ENCODE peak calls at places on chromosomes 3 and 15, in six cellular contexts. B, T, C, F, E and L are unnamed samples.

GRCh38 chr3:190424478-190425439 is 24.9 kb downstream of the TMEM207 start:
- DNase-seq in B (peak; percentile 43), T (peak; percentile 38), C (peak; percentile 77), F (peak; percentile 36), E (peak; percentile 20), L (peak; percentile 78)

GRCh38 chr3:62392893-62393292 is 19.5 kb upstream of the FEZF2 start:
- DNase-seq in B (no peak), T (no peak), C (no peak), F (no peak), E (no peak), L (no peak)

GRCh38 chr15:68767833-68768232 is 52.9 kb downstream of the ANP32A start:
- DNase-seq in B (no peak), T (no peak), C (no peak), F (no peak), E (no peak), L (no peak)

GRCh38 chr3:78165876-78166275 is 1126.0 kb downstream of the ROBO2 start:
- DNase-seq in B (no peak), T (peak; percentile 8), C (no peak), F (no peak), E (no peak), L (no peak)

GRCh38 chr3:191774485-191774884 is 313.5 kb downstream of the PYDC2 start:
- DNase-seq in B (no peak), T (no peak), C (no peak), F (no peak), E (no peak), L (peak; percentile 87)

GRCh38 chr15:63251701-63252100 is 25.7 kb upstream of the APH1B start:
- DNase-seq in B (no peak), T (no peak), C (no peak), F (no peak), E (no peak), L (no peak)

GRCh38 chr3:124478834-124479233 is 251.4 kb upstream of the UMPS start:
- DNase-seq in B (no peak), T (no peak), C (no peak), F (no peak), E (no peak), L (no peak)

GRCh38 chr3:79473993-79474392 is 293.8 kb downstream of the ROBO1 start:
- DNase-seq in B (no peak), T (no peak), C (no peak), F (no peak), E (no peak), L (no peak)

GRCh38 chr3:149881879-149882278 is 68.9 kb downstream of the RNF13 start:
- DNase-seq in B (no peak), T (no peak), C (no peak), F (no peak), E (no peak), L (no peak)

GRCh38 chr3:54345976-54346375 is 223.6 kb downstream of the CACNA2D3 start:
- DNase-seq in B (no peak), T (no peak), C (no peak), F (no peak), E (no peak), L (no peak)

GRCh38 chr3:122101646-122102045 is 46.5 kb downstream of the CD86 start:
- DNase-seq in B (no peak), T (peak; percentile 11), C (peak; percentile 56), F (no peak), E (peak; percentile 92), L (peak; percentile 65)

GRCh38 chr3:146152841-146153240 is 8.1 kb downstream of the PLOD2 start:
- DNase-seq in B (no peak), T (no peak), C (peak; percentile 67), F (no peak), E (no peak), L (no peak)

GRCh38 chr3:42013652-42014442 is 51.9 kb upstream of the ULK4 start:
- DNase-seq in B (no peak), T (peak; percentile 82), C (no peak), F (peak; percentile 96), E (no peak), L (no peak)

GRCh38 chr3:118793176-118793575 is 241.5 kb downstream of the IGSF11 start:
- DNase-seq in B (no peak), T (no peak), C (no peak), F (no peak), E (no peak), L (no peak)

GRCh38 chr3:187064210-187065115 is 74.8 kb downstream of the RPL39L start:
- DNase-seq in B (no peak), T (peak; percentile 37), C (peak; percentile 65), F (no peak), E (no peak), L (no peak)

GRCh38 chr3:132593950-132594328 is 3.1 kb upstream of the ACKR4 start:
- DNase-seq in B (no peak), T (no peak), C (no peak), F (no peak), E (no peak), L (no peak)

GRCh38 chr3:88809993-88810392 is 297.4 kb upstream of the EPHA3 start:
- DNase-seq in B (no peak), T (no peak), C (no peak), F (no peak), E (no peak), L (no peak)

GRCh38 chr3:141049681-141050080 is 1.5 kb upstream of the SPSB4 start:
- DNase-seq in B (no peak), T (peak; percentile 56), C (no peak), F (peak; percentile 20), E (no peak), L (no peak)

GRCh38 chr3:23751485-23751811 is 54.3 kb upstream of the UBE2E1 start:
- DNase-seq in B (peak; percentile 34), T (no peak), C (no peak), F (no peak), E (no peak), L (no peak)

GRCh38 chr3:10935846-10936631 is 56.5 kb upstream of the SLC6A1 start:
- DNase-seq in B (no peak), T (no peak), C (no peak), F (no peak), E (no peak), L (no peak)

GRCh38 chr3:153176197-153176596 is 14.2 kb downstream of the RAP2B start:
- DNase-seq in B (no peak), T (no peak), C (no peak), F (no peak), E (no peak), L (no peak)

GRCh38 chr3:20769430-20769829 is 583.4 kb upstream of the SGO1 start:
- DNase-seq in B (no peak), T (no peak), C (no peak), F (no peak), E (no peak), L (no peak)

GRCh38 chr3:31695280-31696008 is 162.7 kb downstream of the STT3B start:
- DNase-seq in B (no peak), T (no peak), C (no peak), F (peak; percentile 22), E (no peak), L (no peak)

GRCh38 chr15:75661041-75661778 is 13.5 kb downstream of the SNX33 start:
- DNase-seq in B (peak; percentile 36), T (no peak), C (peak; percentile 45), F (no peak), E (no peak), L (no peak)

GRCh38 chr3:36695769-36696137 is 68.6 kb downstream of the DCLK3 start:
- DNase-seq in B (no peak), T (no peak), C (no peak), F (no peak), E (no peak), L (no peak)

GRCh38 chr3:52440671-52441070 is 4.2 kb downstream of the SEMA3G start:
- DNase-seq in B (no peak), T (no peak), C (no peak), F (no peak), E (no peak), L (no peak)

GRCh38 chr15:40349163-40349562 is 1.7 kb upstream of the PHGR1 start:
- DNase-seq in B (no peak), T (no peak), C (peak; percentile 74), F (no peak), E (no peak), L (no peak)

GRCh38 chr3:10026084-10026890 is at the start of gene FANCD2:
- DNase-seq in B (peak; percentile 53), T (peak; percentile 88), C (peak; percentile 72), F (peak; percentile 88), E (peak; percentile 60), L (peak; percentile 73)

GRCh38 chr3:49120096-49120437 is 556 bp downstream of the USP19 start:
- DNase-seq in B (no peak), T (no peak), C (no peak), F (no peak), E (no peak), L (no peak)

GRCh38 chr3:194313642-194314430 is 37.3 kb downstream of the CPN2 start:
- DNase-seq in B (no peak), T (peak; percentile 67), C (no peak), F (no peak), E (no peak), L (no peak)

GRCh38 chr3:113312416-113312815 is 101.1 kb downstream of the BOC start:
- DNase-seq in B (no peak), T (no peak), C (no peak), F (no peak), E (no peak), L (no peak)

DNA sequence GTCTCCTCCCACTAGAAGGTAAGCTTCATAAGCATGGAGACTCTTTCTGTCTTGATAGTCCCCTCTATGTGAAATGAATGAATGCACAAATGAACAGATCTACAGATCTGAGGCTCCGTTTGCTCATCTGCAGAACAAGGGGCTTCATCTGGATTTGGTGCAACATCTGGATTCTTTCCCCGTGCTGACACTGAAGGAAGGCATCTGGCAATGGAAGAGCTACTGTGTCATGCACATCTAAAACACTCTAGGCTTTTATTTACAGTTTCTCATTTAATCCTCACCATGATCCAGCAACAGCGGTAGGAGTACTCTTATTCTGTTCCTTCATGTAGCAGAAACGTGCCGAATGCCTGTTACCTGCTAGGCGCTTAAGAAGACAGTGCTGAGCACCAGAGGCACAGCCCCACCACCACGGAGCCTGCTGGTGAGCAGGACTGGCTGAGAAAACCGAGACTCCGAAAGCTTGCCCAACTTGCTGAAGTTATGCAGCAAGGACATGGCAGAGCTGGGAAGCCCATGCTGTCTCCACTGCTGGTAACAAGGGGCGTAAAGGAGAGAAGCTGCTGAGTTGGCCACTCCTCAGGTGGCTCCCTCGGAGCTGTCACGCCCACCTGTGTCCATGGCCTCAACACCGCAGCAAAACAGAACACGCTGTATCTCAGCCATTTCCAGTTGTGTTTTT is 31.1 kb downstream of the LSM3 start:
- DNase-seq in B (no peak), T (no peak), C (no peak), F (no peak), E (no peak), L (no peak)
- H3K27ac ChIP-seq in B (no peak overlapping the region), T (peak overlapping the region; percentile 82), C (no peak overlapping the region), F (no peak overlapping the region), E (no peak overlapping the region), L (no peak overlapping the region)

GRCh38 chr3:104635872-104636580 is 730.7 kb upstream of the ALCAM start:
- DNase-seq in B (no peak), T (no peak), C (no peak), F (no peak), E (no peak), L (no peak)
- TF ChIP-seq YY1 in B (no peak), T (no peak), C (no peak), F (no peak), E (no peak), L (no peak)

GRCh38 chr3:105829879-105830622 is 38.8 kb downstream of the CBLB start:
- DNase-seq in B (no peak), T (no peak), C (no peak), F (no peak), E (no peak), L (no peak)
- H3K27ac ChIP-seq in B (no peak overlapping the region), T (no peak overlapping the region), C (no peak overlapping the region), F (no peak overlapping the region), E (peak overlapping the region; percentile 18), L (no peak overlapping the region)

GRCh38 chr15:59674501-59674900 is 14.6 kb downstream of the BNIP2 start:
- DNase-seq in B (no peak), T (no peak), C (no peak), F (no peak), E (no peak), L (no peak)

GRCh38 chr15:59668571-59668970 is 11.3 kb upstream of the GTF2A2 start:
- DNase-seq in B (no peak), T (no peak), C (no peak), F (no peak), E (no peak), L (no peak)
- TF ChIP-seq YY1 in B (no peak), T (no peak), C (no peak), F (no peak), E (no peak), L (no peak)